ENCODE peak calls at places on chromosomes 4 and X, in five cellular contexts. V, Z, F, W and N are unnamed samples.

GRCh38 chrX:97332963-97333362 is 449.3 kb downstream of the RPA4 start:
- DNase-seq in V (peak), Z (no peak), F (no peak), W (peak), N (no peak)

GRCh38 chr4:81260443-81261102 is 45.6 kb upstream of the PRKG2 start:
- DNase-seq in V (peak), Z (no peak), F (no peak), W (peak), N (no peak)

GRCh38 chr4:20878806-20879205 is 178.5 kb downstream of the PACRGL start:
- DNase-seq in V (no peak), Z (no peak), F (no peak), W (no peak), N (no peak)

GRCh38 chr4:94558392-94558920 is 106.7 kb downstream of the PDLIM5 start:
- DNase-seq in V (no peak), Z (no peak), F (no peak), W (no peak), N (no peak)

GRCh38 chrX:102042706-102043325 is 82.7 kb upstream of the TCEAL2 start:
- DNase-seq in V (no peak), Z (no peak), F (no peak), W (peak), N (no peak)

GRCh38 chr4:127250577-127250976 is 382.2 kb upstream of the INTU start:
- DNase-seq in V (no peak), Z (no peak), F (no peak), W (no peak), N (peak)

GRCh38 chr4:184262901-184263300 is 45.2 kb upstream of the ENPP6 start:
- DNase-seq in V (peak), Z (no peak), F (no peak), W (peak), N (no peak)

GRCh38 chrX:107674480-107675364 is 46.4 kb downstream of the PRPS1 start:
- DNase-seq in V (peak), Z (peak), F (peak), W (peak), N (peak)

GRCh38 chr4:5365071-5366008 is 314.1 kb downstream of the STK32B start:
- DNase-seq in V (peak), Z (no peak), F (no peak), W (peak), N (no peak)

GRCh38 chr4:4355302-4355701 is 31.6 kb upstream of the NSG1 start:
- DNase-seq in V (no peak), Z (no peak), F (no peak), W (no peak), N (no peak)

GRCh38 chrX:154327026-154327820 is 31.6 kb downstream of the TKTL1 start:
- DNase-seq in V (no peak), Z (no peak), F (no peak), W (peak), N (no peak)

GRCh38 chr4:6189511-6189910 is 10.8 kb downstream of the JAKMIP1 start:
- DNase-seq in V (no peak), Z (no peak), F (no peak), W (no peak), N (no peak)

GRCh38 chrX:111265506-111265905 is 4.8 kb downstream of the CAPN6 start:
- DNase-seq in V (no peak), Z (no peak), F (no peak), W (no peak), N (no peak)

GRCh38 chr4:41887821-41888699 is 47.2 kb upstream of the TMEM33 start:
- DNase-seq in V (peak), Z (no peak), F (peak), W (peak), N (peak)

GRCh38 chr4:125390126-125390525 is 75.4 kb downstream of the FAT4 start:
- DNase-seq in V (peak), Z (no peak), F (no peak), W (peak), N (peak)

GRCh38 chr4:147754037-147754445 is 22.2 kb downstream of the ARHGAP10 start:
- DNase-seq in V (peak), Z (no peak), F (no peak), W (peak), N (no peak)

GRCh38 chr4:47597696-47598095 is 112.6 kb downstream of the ATP10D start:
- DNase-seq in V (no peak), Z (no peak), F (no peak), W (no peak), N (no peak)

GRCh38 chr4:67403342-67403741 is 142.0 kb downstream of the CENPC start:
- DNase-seq in V (peak), Z (no peak), F (no peak), W (no peak), N (peak)

GRCh38 chr4:101178731-101179130 is 168.6 kb downstream of the PPP3CA start:
- DNase-seq in V (peak), Z (no peak), F (no peak), W (peak), N (no peak)

GRCh38 chr4:83255584-83255983 is 29.0 kb downstream of the COQ2 start:
- DNase-seq in V (peak), Z (no peak), F (no peak), W (peak), N (no peak)

GRCh38 chr4:78529569-78530209 is 21.9 kb upstream of the ANXA3 start:
- DNase-seq in V (no peak), Z (no peak), F (no peak), W (peak), N (no peak)

GRCh38 chr4:80619070-80619674 is 283.6 kb downstream of the CFAP299 start:
- DNase-seq in V (peak), Z (no peak), F (no peak), W (peak), N (peak)

GRCh38 chr4:7094931-7095330 is 27.1 kb upstream of the GRPEL1 start:
- DNase-seq in V (no peak), Z (peak), F (no peak), W (no peak), N (no peak)

GRCh38 chr4:149980941-149981340 is 97.3 kb upstream of the DCLK2 start:
- DNase-seq in V (peak), Z (peak), F (peak), W (peak), N (peak)

GRCh38 chr4:45072981-45073380 is 346.6 kb upstream of the GNPDA2 start:
- DNase-seq in V (no peak), Z (no peak), F (no peak), W (no peak), N (peak)

GRCh38 chrX:150680974-150681373 is 12.2 kb upstream of the MTMR1 start:
- DNase-seq in V (peak), Z (no peak), F (no peak), W (peak), N (peak)

GRCh38 chrX:111165902-111166301 is 69.9 kb downstream of the PAK3 start:
- DNase-seq in V (no peak), Z (no peak), F (no peak), W (no peak), N (no peak)

GRCh38 chr4:111748157-111748556 is 397.1 kb upstream of the FAM241A start:
- DNase-seq in V (no peak), Z (no peak), F (no peak), W (no peak), N (no peak)

GRCh38 chr4:6263541-6264540 is 5.8 kb upstream of the WFS1 start:
- DNase-seq in V (peak), Z (no peak), F (no peak), W (peak), N (peak)

GRCh38 chr4:80685219-80685618 is 345.3 kb upstream of the BMP3 start:
- DNase-seq in V (peak), Z (no peak), F (no peak), W (no peak), N (peak)

GRCh38 chr4:80463509-80463908 is 128.0 kb downstream of the CFAP299 start:
- DNase-seq in V (no peak), Z (no peak), F (no peak), W (no peak), N (peak)

GRCh38 chr4:1367936-1368289 is 20.9 kb downstream of the UVSSA start:
- DNase-seq in V (no peak), Z (no peak), F (no peak), W (no peak), N (no peak)

GRCh38 chr4:187606581-187606980 is 389.0 kb upstream of the ZFP42 start:
- DNase-seq in V (peak), Z (no peak), F (no peak), W (peak), N (peak)

GRCh38 chr4:187172340-187172761 is 448.7 kb upstream of the FAT1 start:
- DNase-seq in V (peak), Z (no peak), F (no peak), W (peak), N (no peak)

GRCh38 chr4:6229095-6229494 is 28.7 kb upstream of the JAKMIP1 start:
- DNase-seq in V (no peak), Z (no peak), F (no peak), W (no peak), N (no peak)

GRCh38 chr4:139988863-139989765 is 164.9 kb downstream of the MAML3 start:
- DNase-seq in V (peak), Z (no peak), F (no peak), W (peak), N (peak)